ENCODE peak calls at places on chromosomes 12 and 14, in nine cellular contexts. D is CD4-positive, alpha-beta memory T cell; E is NB4; T is hepatic stellate cell; Y is HEK293T; U is Caki2; B is activated CD8-positive, alpha-beta T cell treated with anti-CD3 and anti-CD28 coated beads for 36 hours; F is cardiac fibroblast; C is GM04504. A is an unnamed sample.

GRCh38 chr12:90841336-90841735 is 113.6 kb downstream of the CCER1 start:
- DNase-seq in D (no peak), E (no peak), T (no peak), Y (no peak), U (no peak), B (no peak), F (no peak), C (peak), A (no peak)

GRCh38 chr14:59848671-59849070 is 21.9 kb downstream of the RTN1 start:
- DNase-seq in D (no peak), E (no peak), T (no peak), Y (no peak), U (no peak), B (no peak), F (no peak), C (no peak), A (no peak)

GRCh38 chr12:45388545-45388944 is 172.7 kb downstream of the ANO6 start:
- DNase-seq in D (no peak), E (peak), T (peak), Y (peak), U (peak), B (peak), F (peak), C (peak), A (peak)

GRCh38 chr12:111759276-111759675 is 7.5 kb upstream of the ALDH2 start:
- DNase-seq in D (no peak), E (peak), T (no peak), Y (no peak), U (no peak), B (no peak), F (no peak), C (no peak), A (no peak)

GRCh38 chr12:128966411-128966810 is 113.1 kb downstream of the GLT1D1 start:
- DNase-seq in D (no peak), E (no peak), T (no peak), Y (no peak), U (no peak), B (no peak), F (no peak), C (no peak), A (no peak)

GRCh38 chr12:55957106-55957859 is 8.6 kb downstream of the PMEL start:
- DNase-seq in D (no peak), E (no peak), T (no peak), Y (no peak), U (no peak), B (no peak), F (no peak), C (no peak), A (no peak)

GRCh38 chr12:108568653-108569154 is 6.3 kb downstream of the ISCU start:
- DNase-seq in D (peak), E (no peak), T (no peak), Y (no peak), U (no peak), B (peak), F (no peak), C (no peak), A (no peak)

GRCh38 chr12:126700115-126700514 is 1566.9 kb upstream of the TMEM132C start:
- DNase-seq in D (no peak), E (no peak), T (no peak), Y (no peak), U (no peak), B (no peak), F (no peak), C (no peak), A (no peak)

GRCh38 chr12:46386360-46386867 is 13.8 kb upstream of the SLC38A2 start:
- DNase-seq in D (no peak), E (no peak), T (no peak), Y (no peak), U (peak), B (no peak), F (peak), C (peak), A (peak)

GRCh38 chr12:24898606-24899005 is 50.3 kb downstream of the BCAT1 start:
- DNase-seq in D (no peak), E (no peak), T (no peak), Y (no peak), U (no peak), B (no peak), F (peak), C (no peak), A (no peak)

GRCh38 chr12:121793501-121793835 is at the start of gene RHOF:
- DNase-seq in D (no peak), E (no peak), T (no peak), Y (peak), U (no peak), B (no peak), F (no peak), C (no peak), A (peak)

GRCh38 chr12:132071001-132071810 is 72.9 kb downstream of the DDX51 start:
- DNase-seq in D (no peak), E (peak), T (no peak), Y (no peak), U (no peak), B (no peak), F (no peak), C (no peak), A (no peak)

GRCh38 chr14:22558221-22558913 is 30.7 kb downstream of the DAD1 start:
- DNase-seq in D (peak), E (peak), T (no peak), Y (no peak), U (no peak), B (peak), F (no peak), C (no peak), A (no peak)

GRCh38 chr12:15931590-15932053 is 20.5 kb downstream of the DERA start:
- DNase-seq in D (no peak), E (peak), T (no peak), Y (no peak), U (peak), B (no peak), F (no peak), C (no peak), A (no peak)

GRCh38 chr12:63811755-63812154 is 32.0 kb downstream of the RXYLT1 start:
- DNase-seq in D (no peak), E (no peak), T (no peak), Y (no peak), U (no peak), B (no peak), F (no peak), C (no peak), A (no peak)

GRCh38 chr14:32013083-32013482 is 64.0 kb upstream of the ARHGAP5 start:
- DNase-seq in D (no peak), E (no peak), T (no peak), Y (peak), U (no peak), B (no peak), F (no peak), C (no peak), A (no peak)

GRCh38 chr14:69088523-69089445 is 64.1 kb downstream of the DCAF5 start:
- DNase-seq in D (no peak), E (no peak), T (peak), Y (no peak), U (no peak), B (no peak), F (peak), C (no peak), A (no peak)

GRCh38 chr12:103908246-103908541 is 22.0 kb upstream of the HSP90B1 start:
- DNase-seq in D (no peak), E (no peak), T (no peak), Y (no peak), U (no peak), B (no peak), F (no peak), C (no peak), A (no peak)

GRCh38 chr14:41449057-41449456 is 157.6 kb upstream of the LRFN5 start:
- DNase-seq in D (no peak), E (no peak), T (no peak), Y (no peak), U (no peak), B (no peak), F (no peak), C (no peak), A (no peak)

GRCh38 chr14:73753043-73753886 is 39.1 kb upstream of the PNMA1 start:
- DNase-seq in D (peak), E (peak), T (no peak), Y (no peak), U (no peak), B (peak), F (peak), C (no peak), A (no peak)

GRCh38 chr12:6280053-6280469 is 30.4 kb upstream of the PLEKHG6 start:
- DNase-seq in D (no peak), E (no peak), T (peak), Y (no peak), U (peak), B (no peak), F (peak), C (peak), A (peak)

A was measured in AG08396.